ENCODE peak calls at places on chromosomes 5 and 9, in ten cellular contexts. H is OCI-LY7, B is hepatocyte, T is IMR-90, G is PC-3, X is mammary epithelial cell, D is astrocyte, Q is K562, Z is MM.1S, A is osteoblast. S is an unnamed sample.

GRCh38 chr9:75083188-75083976 is 4.6 kb downstream of the NMRK1 start:
- DNase-seq in Q (peak; percentile 10), G (peak; percentile 26), D (no peak), Z (no peak), B (peak; percentile 42), T (no peak), H (no peak), X (peak; percentile 23), A (no peak), S (no peak)

GRCh38 chr9:95807326-95807947 is 68.1 kb upstream of the ERCC6L2 start:
- DNase-seq in A (no peak), Q (no peak), H (no peak), G (no peak), T (peak; percentile 39), Z (no peak), B (peak; percentile 24), D (no peak), X (no peak), S (peak; percentile 96)

GRCh38 chr9:104854613-104855012 is 73.3 kb downstream of the ABCA1 start:
- DNase-seq in X (peak; percentile 89), G (peak; percentile 88), Q (no peak), Z (no peak), H (no peak), A (no peak), B (no peak), T (no peak), D (no peak), S (no peak)

GRCh38 chr5:110769282-110769681 is 30.5 kb downstream of the SLC25A46 start:
- DNase-seq in X (peak; percentile 35), Q (no peak), T (peak; percentile 83), B (no peak), Z (no peak), A (no peak), G (no peak), H (no peak), D (peak; percentile 41), S (peak; percentile 49)

GRCh38 chr5:172875372-172876279 is 41.6 kb downstream of the ERGIC1 start:
- DNase-seq in Z (no peak), Q (no peak), X (peak; percentile 44), D (peak; percentile 45), B (no peak), G (no peak), T (no peak), H (no peak), A (no peak), S (peak; percentile 57)

GRCh38 chr5:96324708-96325107 is 108.3 kb downstream of the PCSK1 start:
- DNase-seq in T (peak; percentile 96), B (no peak), G (peak; percentile 97), Q (no peak), H (no peak), Z (no peak), A (peak; percentile 53), D (peak; percentile 75), X (peak; percentile 87), S (peak; percentile 84)

GRCh38 chr5:133882801-133883200 is 85.6 kb downstream of the C5orf15 start:
- DNase-seq in B (no peak), Z (no peak), Q (no peak), G (no peak), X (no peak), A (no peak), T (no peak), D (no peak), H (no peak), S (no peak)

GRCh38 chr9:87970602-87971001 is 3.7 kb downstream of the CDK20 start:
- DNase-seq in A (peak; percentile 30), D (no peak), T (no peak), G (no peak), B (no peak), Q (no peak), H (no peak), X (no peak), Z (no peak), S (no peak)

GRCh38 chr5:154193636-154194035 is 3.1 kb downstream of the GALNT10 start:
- DNase-seq in Q (no peak), H (no peak), Z (no peak), B (no peak), T (peak; percentile 37), A (peak; percentile 64), X (no peak), G (peak; percentile 41), D (no peak), S (no peak)

GRCh38 chr9:21747171-21747570 is 55.3 kb upstream of the MTAP start:
- DNase-seq in T (no peak), D (peak; percentile 59), B (no peak), G (peak; percentile 77), Z (no peak), Q (no peak), A (no peak), H (no peak), X (peak; percentile 88), S (peak; percentile 64)

GRCh38 chr5:35990524-35990923 is 666 bp downstream of the UGT3A1 start:
- DNase-seq in B (no peak), D (no peak), T (no peak), Z (no peak), X (no peak), Q (no peak), A (peak; percentile 36), G (no peak), H (no peak), S (no peak)

GRCh38 chr5:109688647-109688998 is 1.1 kb upstream of the MAN2A1 start:
- DNase-seq in A (no peak), T (peak; percentile 28), X (no peak), Q (no peak), B (peak; percentile 74), D (no peak), G (peak; percentile 34), Z (peak; percentile 74), H (peak; percentile 75), S (peak; percentile 61)

GRCh38 chr9:114177423-114178064 is 22.2 kb downstream of the COL27A1 start:
- DNase-seq in T (peak; percentile 76), Q (peak; percentile 28), B (no peak), Z (no peak), D (peak; percentile 63), A (peak; percentile 93), X (peak; percentile 33), G (peak; percentile 60), H (no peak), S (peak; percentile 75)

GRCh38 chr5:140862441-140863295 is 6.1 kb upstream of the PCDHA11 start:
- DNase-seq in Q (no peak), G (no peak), B (no peak), T (no peak), X (no peak), A (no peak), D (no peak), H (no peak), Z (no peak), S (no peak)

GRCh38 chr5:157917909-157918809 is 59.2 kb upstream of the CLINT1 start:
- DNase-seq in Z (peak; percentile 70), G (peak; percentile 92), D (peak; percentile 78), A (peak; percentile 77), Q (peak; percentile 36), B (peak; percentile 73), T (peak; percentile 75), X (peak; percentile 73), H (peak; percentile 84), S (peak; percentile 73)
- TF ChIP-seq CTCF in Z (peak; percentile 68), G (peak; percentile 92), D (peak; percentile 56), A (peak; percentile 78), Q (peak; percentile 65), B (peak; percentile 51), T (peak; percentile 61), X (peak; percentile 77), H (peak; percentile 90), S (peak; percentile 48)

DNA sequence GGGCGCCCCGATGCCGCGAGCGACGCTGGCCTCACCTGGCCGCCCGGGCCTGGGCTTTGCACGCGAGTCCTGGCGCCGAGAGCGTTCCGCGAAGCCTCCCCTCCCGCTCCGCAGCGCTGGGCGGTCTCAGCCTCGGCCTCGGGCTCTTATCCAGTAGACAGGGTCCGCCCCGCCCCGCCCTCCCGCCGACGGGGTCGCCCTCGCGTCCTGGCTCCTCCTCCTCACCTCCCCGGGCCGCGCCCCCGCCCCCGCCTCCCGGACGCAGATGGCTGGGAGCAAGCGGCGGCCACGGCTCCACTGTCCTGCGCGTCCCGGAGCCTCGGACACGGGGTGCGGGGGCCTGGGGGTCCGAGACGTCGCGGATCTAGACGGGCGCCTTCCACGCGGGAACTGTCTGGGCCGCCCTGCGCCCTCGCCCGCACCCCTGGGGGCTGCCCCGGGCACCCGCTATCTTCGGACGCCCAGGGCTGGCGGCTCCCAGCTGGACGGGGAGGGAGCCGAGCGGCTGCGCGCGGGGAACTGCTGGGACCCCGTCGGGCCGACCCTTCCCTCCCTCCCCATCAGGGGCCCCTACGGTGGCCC is at the start of gene SLC6A3:
- DNase-seq in X (no peak), D (no peak), H (no peak), G (no peak), Q (peak; percentile 75), T (no peak), B (peak; percentile 75), Z (no peak), A (peak; percentile 66), S (no peak)
- H3K4me3 ChIP-seq in X (no peak within 1 kb of the TSS), D (no peak within 1 kb of the TSS), H (no peak within 1 kb of the TSS), G (no peak within 1 kb of the TSS), Q (no peak within 1 kb of the TSS), T (no peak within 1 kb of the TSS), B (no peak within 1 kb of the TSS), Z (no peak within 1 kb of the TSS), A (no peak within 1 kb of the TSS), S (no peak within 1 kb of the TSS)

GRCh38 chr9:109252291-109252690 is 68.6 kb downstream of the EPB41L4B start:
- DNase-seq in A (no peak), Z (no peak), D (no peak), X (peak; percentile 70), H (no peak), B (no peak), G (peak; percentile 43), T (no peak), Q (no peak), S (no peak)

GRCh38 chr9:109254317-109254716 is 66.5 kb downstream of the EPB41L4B start:
- DNase-seq in T (peak; percentile 86), G (peak; percentile 50), X (peak; percentile 70), D (peak; percentile 71), B (no peak), H (no peak), A (peak; percentile 66), Q (no peak), Z (no peak), S (peak; percentile 77)

GRCh38 chr9:109253241-109253636 is 67.6 kb downstream of the EPB41L4B start:
- DNase-seq in Z (no peak), G (no peak), A (no peak), T (no peak), X (no peak), B (no peak), H (no peak), Q (no peak), D (no peak), S (no peak)

GRCh38 chr9:109255394-109255793 is 65.5 kb downstream of the EPB41L4B start:
- DNase-seq in A (no peak), D (no peak), T (no peak), Z (no peak), G (no peak), H (no peak), Q (no peak), B (no peak), X (no peak), S (no peak)

GRCh38 chr9:109253637-109254284 is 67.1 kb downstream of the EPB41L4B start:
- DNase-seq in A (peak; percentile 72), X (peak; percentile 93), B (peak; percentile 20), G (peak; percentile 93), D (peak; percentile 88), Q (no peak), H (no peak), T (peak; percentile 82), Z (no peak), S (peak; percentile 91)
- H2AFZ ChIP-seq in A (peak overlapping the region; percentile 20), X (peak overlapping the region; percentile 58), B (no peak overlapping the region), G (peak overlapping the region; percentile 1), D (no peak overlapping the region), Q (no peak overlapping the region), H (no peak overlapping the region), T (peak overlapping the region; percentile 50), Z (no peak overlapping the region), S (no peak overlapping the region)

GRCh38 chr5:113217619-113218184 is 217.1 kb downstream of the TSSK1B start:
- DNase-seq in D (no peak), A (no peak), X (no peak), T (no peak), Q (no peak), G (no peak), B (no peak), H (no peak), Z (no peak), S (no peak)
- TF ChIP-seq CTCF in D (no peak), A (no peak), X (no peak), T (no peak), Q (no peak), G (no peak), B (no peak), H (no peak), Z (no peak), S (no peak)

S was measured in fibroblast of lung.